ENCODE peak calls at places on chromosomes 6 and 20, in nine cellular contexts. R is posterior cingulate gyrus; V is B cell; O is NCI-H2171 treated with DMSO at 0.1 percent for 48 hours; Q is fibroblast of the conjunctiva; B is GM23248; L is stimulated activated CD4-positive, alpha-beta T cell treated with anti-CD3 and anti-CD28 coated beads, Interleukin-12 subunit alpha, Interleukin-12 subunit beta, amount 100 ng/mL, for 48 hours; D is heart left ventricle; T is activated T-cell treated with anti-CD3 and anti-CD28 coated beads, Interleukin-2, amount 50 U/mL, for 4 hours. U is an unnamed sample.
A peak's percentile ranks its signal among the peaks of the same experiment; 100 is the strongest.

GRCh38 chr20:51729771-51730170 is 38.4 kb downstream of the ATP9A start:
- DNase-seq in R (peak; percentile 37), V (no peak), O (no peak), Q (no peak), B (no peak), L (no peak), D (no peak), T (no peak), U (no peak)

GRCh38 chr6:150625927-150626326 is 26.2 kb downstream of the PLEKHG1 start:
- DNase-seq in R (no peak), V (no peak), O (no peak), Q (no peak), B (no peak), L (no peak), D (no peak), T (no peak), U (no peak)

GRCh38 chr6:126204598-126204997 is 135.3 kb upstream of the CENPW start:
- DNase-seq in R (no peak), V (no peak), O (no peak), Q (no peak), B (no peak), L (no peak), D (no peak), T (no peak), U (no peak)

GRCh38 chr20:18092890-18093289 is 35.2 kb upstream of the OVOL2 start:
- DNase-seq in R (no peak), V (no peak), O (no peak), Q (no peak), B (no peak), L (no peak), D (no peak), T (no peak), U (no peak)

GRCh38 chr6:4565301-4566250 is 210.6 kb upstream of the CDYL start:
- DNase-seq in R (no peak), V (no peak), O (no peak), Q (no peak), B (no peak), L (no peak), D (no peak), T (no peak), U (no peak)

GRCh38 chr6:125273965-125274364 is 27.8 kb downstream of the HDDC2 start:
- DNase-seq in R (no peak), V (no peak), O (peak; percentile 85), Q (no peak), B (peak; percentile 29), L (no peak), D (no peak), T (no peak), U (no peak)

GRCh38 chr20:18926972-18927371 is 113.4 kb downstream of the SCP2D1 start:
- DNase-seq in R (no peak), V (no peak), O (no peak), Q (no peak), B (no peak), L (no peak), D (no peak), T (no peak), U (no peak)

GRCh38 chr20:63224272-63225081 is 8.5 kb upstream of the YTHDF1 start:
- DNase-seq in R (no peak), V (no peak), O (no peak), Q (no peak), B (peak; percentile 42), L (no peak), D (peak; percentile 81), T (no peak), U (peak; percentile 13)

GRCh38 chr6:157873735-157874344 is 50.8 kb downstream of the SNX9 start:
- DNase-seq in R (peak; percentile 56), V (peak; percentile 86), O (no peak), Q (peak; percentile 55), B (peak; percentile 76), L (peak; percentile 87), D (peak; percentile 87), T (peak; percentile 87), U (peak; percentile 80)

GRCh38 chr20:20637998-20638397 is 74.4 kb downstream of the RALGAPA2 start:
- DNase-seq in R (no peak), V (no peak), O (no peak), Q (no peak), B (no peak), L (no peak), D (no peak), T (no peak), U (no peak)

GRCh38 chr20:1712634-1713625 is 55.4 kb upstream of the SIRPG start:
- DNase-seq in R (no peak), V (no peak), O (no peak), Q (no peak), B (peak; percentile 45), L (no peak), D (no peak), T (no peak), U (no peak)

GRCh38 chr6:105509506-105510331 is 106.8 kb upstream of the PREP start:
- DNase-seq in R (no peak), V (no peak), O (no peak), Q (no peak), B (no peak), L (no peak), D (no peak), T (no peak), U (peak; percentile 73)

GRCh38 chr6:89385846-89386245 is 26.2 kb downstream of the RRAGD start:
- DNase-seq in R (no peak), V (no peak), O (no peak), Q (no peak), B (no peak), L (no peak), D (no peak), T (no peak), U (no peak)

GRCh38 chr6:87731818-87732661 is 30.0 kb upstream of the AKIRIN2 start:
- DNase-seq in R (no peak), V (peak; percentile 43), O (peak; percentile 93), Q (peak; percentile 96), B (peak; percentile 96), L (no peak), D (peak; percentile 92), T (no peak), U (peak; percentile 98)

GRCh38 chr20:43945391-43946205 is 30.9 kb downstream of the TOX2 start:
- DNase-seq in R (no peak), V (no peak), O (no peak), Q (no peak), B (no peak), L (no peak), D (no peak), T (no peak), U (no peak)

GRCh38 chr20:46893051-46893450 is 1.6 kb upstream of the EYA2 start:
- DNase-seq in R (no peak), V (no peak), O (no peak), Q (no peak), B (no peak), L (no peak), D (no peak), T (no peak), U (no peak)

GRCh38 chr20:1958426-1958825 is 35.4 kb downstream of the PDYN start:
- DNase-seq in R (no peak), V (no peak), O (no peak), Q (no peak), B (no peak), L (no peak), D (no peak), T (no peak), U (no peak)

GRCh38 chr6:139017227-139017626 is 11.3 kb upstream of the ABRACL start:
- DNase-seq in R (no peak), V (no peak), O (no peak), Q (no peak), B (no peak), L (no peak), D (no peak), T (no peak), U (no peak)

GRCh38 chr6:13404892-13405254 is 76.5 kb upstream of the TBC1D7 start:
- DNase-seq in R (no peak), V (no peak), O (no peak), Q (no peak), B (no peak), L (no peak), D (no peak), T (no peak), U (no peak)

GRCh38 chr6:29965873-29966601 is 23.7 kb downstream of the HLA-A start:
- DNase-seq in R (peak; percentile 67), V (peak; percentile 63), O (peak; percentile 79), Q (peak; percentile 29), B (peak; percentile 58), L (no peak), D (peak; percentile 89), T (peak; percentile 29), U (peak; percentile 91)

GRCh38 chr6:69630767-69631166 is 166.0 kb downstream of the LMBRD1 start:
- DNase-seq in R (no peak), V (no peak), O (no peak), Q (no peak), B (no peak), L (no peak), D (no peak), T (no peak), U (no peak)

GRCh38 chr6:166436195-166437139 is 53.7 kb upstream of the MPC1 start:
- DNase-seq in R (no peak), V (no peak), O (no peak), Q (no peak), B (no peak), L (no peak), D (no peak), T (no peak), U (no peak)

GRCh38 chr6:11761744-11762620 is 16.6 kb downstream of the ADTRP start:
- DNase-seq in R (no peak), V (no peak), O (no peak), Q (no peak), B (peak; percentile 32), L (no peak), D (no peak), T (no peak), U (no peak)

GRCh38 chr6:108113557-108114519 is 39.3 kb upstream of the OSTM1 start:
- DNase-seq in R (no peak), V (peak; percentile 61), O (peak; percentile 40), Q (no peak), B (peak; percentile 74), L (no peak), D (peak; percentile 67), T (no peak), U (no peak)

GRCh38 chr6:52388790-52389189 is 26.8 kb downstream of the PAQR8 start:
- DNase-seq in R (no peak), V (no peak), O (no peak), Q (no peak), B (no peak), L (no peak), D (no peak), T (no peak), U (no peak)

GRCh38 chr6:40398810-40399477 is 188.2 kb downstream of the LRFN2 start:
- DNase-seq in R (no peak), V (no peak), O (peak; percentile 74), Q (no peak), B (no peak), L (no peak), D (no peak), T (no peak), U (no peak)

GRCh38 chr6:87155920-87156600 is 695 bp downstream of the ZNF292 start:
- DNase-seq in R (no peak), V (no peak), O (peak; percentile 50), Q (no peak), B (peak; percentile 83), L (peak; percentile 30), D (peak; percentile 66), T (peak; percentile 30), U (peak; percentile 72)

GRCh38 chr6:12354499-12354898 is 64.3 kb downstream of the EDN1 start:
- DNase-seq in R (no peak), V (peak; percentile 14), O (peak; percentile 55), Q (peak; percentile 28), B (peak; percentile 71), L (no peak), D (no peak), T (no peak), U (no peak)